ENCODE peak calls at places on chromosome 21, in six cellular contexts. O, V, C, Z, A and T are unnamed samples.

GRCh38 chr21:44931137-44931500 is 8.7 kb upstream of the SLX9 start:
- DNase-seq in A (no peak), O (no peak), Z (no peak), V (no peak), C (no peak), T (no peak)

GRCh38 chr21:38293765-38294164 is 37.0 kb downstream of the KCNJ15 start:
- DNase-seq in Z (no peak), C (no peak), V (peak; percentile 44), A (no peak), O (peak; percentile 20), T (no peak)

GRCh38 chr21:28742527-28742926 is 250.2 kb downstream of the LTN1 start:
- DNase-seq in A (no peak), C (no peak), V (no peak), O (no peak), Z (no peak), T (no peak)

GRCh38 chr21:21624674-21625073 is 626.5 kb downstream of the NCAM2 start:
- DNase-seq in O (no peak), Z (no peak), V (no peak), A (no peak), C (no peak), T (no peak)

GRCh38 chr21:28253378-28253777 is 739.3 kb downstream of the LTN1 start:
- DNase-seq in C (no peak), O (no peak), Z (no peak), A (no peak), V (no peak), T (no peak)

GRCh38 chr21:44436958-44437357 is 18.4 kb upstream of the LRRC3 start:
- DNase-seq in A (no peak), V (no peak), O (no peak), C (no peak), Z (no peak), T (no peak)

GRCh38 chr21:40373760-40374159 is 473.2 kb downstream of the DSCAM start:
- DNase-seq in C (no peak), A (no peak), V (no peak), O (no peak), Z (no peak), T (no peak)

GRCh38 chr21:24649691-24650090 is 957.6 kb downstream of the MRPL39 start:
- DNase-seq in V (no peak), C (no peak), A (no peak), O (no peak), Z (no peak), T (no peak)

GRCh38 chr21:37644666-37645065 is 271.6 kb downstream of the KCNJ6 start:
- DNase-seq in C (no peak), A (no peak), V (no peak), O (no peak), Z (no peak), T (no peak)

GRCh38 chr21:38807987-38808386 is 2.3 kb downstream of the ETS2 start:
- DNase-seq in Z (no peak), A (no peak), O (no peak), V (no peak), C (no peak), T (no peak)

GRCh38 chr21:44817914-44818635 is at the start of gene SUMO3:
- DNase-seq in A (no peak), Z (no peak), V (peak; percentile 97), O (peak; percentile 51), C (peak; percentile 92), T (peak; percentile 90)

GRCh38 chr21:44962481-44962966 is 22.7 kb downstream of the SLX9 start:
- DNase-seq in V (no peak), C (no peak), Z (no peak), A (no peak), O (no peak), T (no peak)

GRCh38 chr21:15560383-15561056 is 169.3 kb upstream of the USP25 start:
- DNase-seq in C (no peak), O (no peak), V (no peak), A (no peak), Z (no peak), T (no peak)

GRCh38 chr21:20617130-20617529 is 381.1 kb upstream of the NCAM2 start:
- DNase-seq in V (no peak), C (no peak), A (no peak), Z (peak; percentile 34), O (no peak), T (no peak)

DNA sequence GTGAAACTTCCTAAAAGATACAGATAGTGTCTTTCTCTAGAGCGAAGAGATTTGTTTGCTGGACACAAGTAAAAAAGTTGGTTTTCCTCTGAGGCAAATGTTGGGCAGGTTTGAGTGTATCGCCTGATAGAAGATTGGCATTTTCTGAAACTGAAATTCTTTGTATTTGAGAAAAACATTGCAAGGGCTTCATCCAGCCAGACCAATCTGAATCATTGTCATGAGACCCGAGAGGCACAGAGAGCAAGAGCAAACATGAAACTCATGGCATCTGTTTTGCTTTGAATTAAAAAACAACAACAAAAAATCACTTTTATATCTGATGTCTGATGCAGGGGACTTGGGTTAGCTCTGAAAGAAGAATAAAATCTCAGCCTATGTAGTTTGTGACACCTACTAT is 379.3 kb upstream of the NCAM2 start:
- DNase-seq in O (no peak), V (no peak), A (no peak), Z (no peak), C (no peak), T (no peak)
- TF ChIP-seq TAF1 in O (no peak), V (no peak), A (no peak), Z (no peak), C (no peak), T (no peak)

GRCh38 chr21:46096997-46097825 is 701 bp upstream of the COL6A2 start:
- DNase-seq in Z (no peak), A (no peak), V (peak; percentile 12), C (no peak), O (no peak), T (peak; percentile 19)
- TF ChIP-seq POLR2A in Z (no peak), A (no peak), V (no peak), C (no peak), O (no peak), T (no peak)

DNA sequence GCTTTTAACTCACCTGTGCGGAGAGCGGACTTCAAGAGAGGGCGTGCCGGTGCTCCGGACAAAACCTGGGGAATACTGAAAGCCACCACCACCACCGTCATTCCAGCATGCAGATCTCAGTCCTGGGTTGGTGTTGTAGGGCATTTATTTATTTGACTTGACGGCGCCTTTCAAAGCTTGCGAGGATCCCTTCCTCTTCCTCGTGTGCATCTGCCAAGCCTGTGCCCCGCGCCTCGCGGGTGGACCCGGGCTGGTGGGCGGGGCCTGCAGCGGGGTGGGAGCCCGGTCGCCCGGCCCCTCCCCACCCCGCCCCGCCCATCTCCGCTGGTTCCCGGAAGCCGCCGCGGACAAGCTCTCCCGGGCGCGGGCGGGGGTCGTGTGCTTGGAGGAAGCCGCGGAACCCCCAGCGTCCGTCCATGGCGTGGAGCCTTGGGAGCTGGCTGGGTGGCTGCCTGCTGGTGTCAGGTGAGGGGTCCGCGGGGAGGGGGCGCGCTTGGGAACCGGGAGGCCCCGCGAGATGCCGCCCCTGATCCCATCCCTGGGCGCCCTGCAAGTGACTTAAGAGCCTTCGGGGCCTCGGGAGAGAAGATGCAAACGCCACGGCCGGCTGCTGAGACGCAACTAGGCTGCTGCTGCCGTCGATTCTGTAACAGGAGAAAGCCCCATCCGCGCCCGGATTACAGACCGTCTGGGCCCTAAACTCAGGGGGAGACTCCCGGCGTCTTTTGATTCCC is at the start of gene IL10RB:
- DNase-seq in V (peak; percentile 97), Z (peak; percentile 19), C (peak; percentile 72), O (peak; percentile 29), A (peak; percentile 27), T (peak; percentile 74)
- TF ChIP-seq POLR2AphosphoS5 in V (peak; percentile 72), Z (peak; percentile 33), C (peak; percentile 67), O (peak; percentile 58), A (peak; percentile 85), T (peak; percentile 41)

GRCh38 chr21:34953950-34954349 is 95.2 kb downstream of the RUNX1 start:
- DNase-seq in V (no peak), A (no peak), Z (no peak), O (no peak), C (no peak), T (no peak)

GRCh38 chr21:34950980-34951379 is 98.1 kb downstream of the RUNX1 start:
- DNase-seq in V (peak; percentile 71), A (no peak), Z (no peak), C (no peak), O (no peak), T (no peak)

GRCh38 chr21:34949045-34949444 is 100.1 kb downstream of the RUNX1 start:
- DNase-seq in V (no peak), O (no peak), Z (no peak), C (no peak), A (no peak), T (no peak)

GRCh38 chr21:34949499-34949898 is 99.6 kb downstream of the RUNX1 start:
- DNase-seq in C (no peak), O (no peak), V (no peak), Z (no peak), A (no peak), T (no peak)

GRCh38 chr21:34952701-34953100 is 96.4 kb downstream of the RUNX1 start:
- DNase-seq in A (no peak), V (no peak), Z (no peak), O (no peak), C (no peak), T (no peak)
- TF ChIP-seq TAF1 in A (no peak), V (no peak), Z (no peak), O (no peak), C (no peak), T (no peak)

GRCh38 chr21:42190492-42190875 is 28.5 kb upstream of the ABCG1 start:
- DNase-seq in O (no peak), Z (no peak), V (no peak), A (no peak), C (no peak), T (no peak)

GRCh38 chr21:42188663-42189062 is 30.3 kb upstream of the ABCG1 start:
- DNase-seq in Z (no peak), V (no peak), O (no peak), C (no peak), A (no peak), T (no peak)

GRCh38 chr21:42189860-42190491 is 29.0 kb upstream of the ABCG1 start:
- DNase-seq in C (no peak), O (no peak), V (no peak), Z (no peak), A (no peak), T (no peak)

GRCh38 chr21:42186591-42186990 is 32.3 kb upstream of the ABCG1 start:
- DNase-seq in C (no peak), A (no peak), Z (no peak), V (no peak), O (no peak), T (no peak)

GRCh38 chr21:42187976-42188653 is 30.8 kb upstream of the ABCG1 start:
- DNase-seq in Z (no peak), C (peak; percentile 73), V (no peak), O (no peak), A (peak; percentile 92), T (peak; percentile 53)
- TF ChIP-seq POLR2A in Z (no peak), C (peak; percentile 48), V (no peak), O (no peak), A (peak; percentile 72), T (peak; percentile 78)

GRCh38 chr21:31111093-31111492 is 72.8 kb upstream of the KRTAP19-8 start:
- DNase-seq in C (no peak), O (no peak), Z (no peak), A (no peak), V (no peak), T (no peak)
- TF ChIP-seq POLR2AphosphoS5 in C (no peak), O (no peak), Z (no peak), A (no peak), V (no peak), T (no peak)